ENCODE peak calls at places on chromosomes 5 and 9, in four cellular contexts. C is cardiac muscle cell, K is stomach, H is tibial artery. Z is an unnamed sample.

GRCh38 chr5:60597570-60597969 is 102.4 kb downstream of the DEPDC1B start:
- DNase-seq in K (no peak), C (no peak), H (no peak), Z (no peak)

GRCh38 chr9:126703330-126704156 is 89.8 kb downstream of the LMX1B start:
- DNase-seq in C (no peak), H (no peak), K (no peak), Z (no peak)

GRCh38 chr5:32520326-32520725 is 65.0 kb upstream of the SUB1 start:
- DNase-seq in C (no peak), K (no peak), H (no peak), Z (no peak)

GRCh38 chr9:132163457-132163875 is 1.6 kb downstream of the NTNG2 start:
- DNase-seq in C (peak; percentile 60), K (no peak), H (peak; percentile 30), Z (peak; percentile 52)

GRCh38 chr9:107755267-107755666 is 265.7 kb upstream of the KLF4 start:
- DNase-seq in C (no peak), H (no peak), K (no peak), Z (no peak)

GRCh38 chr5:7578056-7578455 is 182.1 kb downstream of the ADCY2 start:
- DNase-seq in H (no peak), C (no peak), K (no peak), Z (no peak)

GRCh38 chr5:180868960-180869359 is 7.9 kb upstream of the ZFP62 start:
- DNase-seq in C (peak; percentile 56), H (peak; percentile 89), K (peak; percentile 94), Z (peak; percentile 71)

GRCh38 chr5:93382188-93382587 is 198.8 kb downstream of the NR2F1-AS1 start:
- DNase-seq in K (no peak), H (no peak), C (no peak), Z (no peak)

GRCh38 chr5:143985832-143986485 is 174.0 kb downstream of the HMHB1 start:
- DNase-seq in H (no peak), C (no peak), K (no peak), Z (no peak)

GRCh38 chr9:109912082-109912581 is 132.1 kb downstream of the PALM2AKAP2 start:
- DNase-seq in K (no peak), H (no peak), C (no peak), Z (no peak)

GRCh38 chr5:65157906-65158603 is 323.7 kb downstream of the ADAMTS6 start:
- DNase-seq in K (no peak), H (no peak), C (no peak), Z (no peak)

GRCh38 chr5:80251636-80252035 is 4.2 kb downstream of the SERINC5 start:
- DNase-seq in H (no peak), C (no peak), K (no peak), Z (no peak)

GRCh38 chr5:127031863-127032232 is 1.5 kb upstream of the MARCHF3 start:
- DNase-seq in C (no peak), H (no peak), K (no peak), Z (no peak)

GRCh38 chr5:50839472-50839871 is 173.0 kb downstream of the PARP8 start:
- DNase-seq in K (no peak), H (no peak), C (no peak), Z (no peak)
- H3K36me3 ChIP-seq in K (peaks cover 65% of the 10 kb centered on the region), H (peaks cover 24% of the 10 kb centered on the region), C (peaks cover 7% of the 10 kb centered on the region), Z (no peaks in the 10 kb centered on the region)

DNA sequence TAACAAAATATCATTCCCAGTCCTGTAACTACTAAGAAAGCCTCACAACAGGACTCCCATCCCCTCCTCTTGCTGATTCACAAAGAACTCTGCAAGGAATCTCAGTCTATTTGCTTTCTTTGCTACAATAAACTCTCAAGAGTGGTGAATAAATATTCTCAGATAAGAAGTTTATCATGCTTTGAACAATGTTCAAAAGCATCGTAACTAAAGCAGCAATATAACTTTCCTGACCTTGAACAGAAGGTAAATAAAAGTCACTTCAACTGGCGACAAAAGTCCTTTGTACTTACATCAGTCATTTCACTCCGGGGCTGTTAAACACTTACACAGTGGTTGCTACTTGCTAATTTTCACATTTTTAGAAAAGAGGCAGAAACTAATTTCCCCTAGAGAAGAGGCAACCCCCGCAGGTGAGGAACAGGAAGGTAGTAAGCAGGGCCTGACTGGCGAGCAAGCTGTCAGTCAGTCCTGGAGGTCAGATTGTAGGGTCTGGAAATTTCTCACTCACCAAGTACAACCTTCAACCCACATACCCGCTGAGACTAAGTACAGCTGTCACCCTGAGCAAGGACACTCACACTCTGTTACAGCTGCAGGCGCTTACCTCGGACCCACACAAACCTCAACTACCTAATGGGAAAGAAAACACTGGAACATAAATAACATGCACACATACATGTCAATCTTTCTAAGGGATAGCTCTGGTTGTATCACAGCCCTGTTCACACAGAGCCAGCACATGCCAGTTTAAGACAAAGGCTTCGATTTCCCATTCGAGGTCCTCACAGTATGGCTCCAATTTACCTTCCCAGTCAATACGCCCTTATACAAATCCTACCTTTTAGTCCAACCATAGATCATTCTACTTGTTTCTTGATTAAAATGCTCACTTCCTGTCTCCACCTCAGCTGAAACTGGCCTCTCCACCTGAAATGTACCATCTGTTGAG is 104.6 kb upstream of the RETREG1 start:
- DNase-seq in C (peak; percentile 9), K (no peak), H (no peak), Z (no peak)
- H3K4me3 ChIP-seq in C (no peak overlapping the region), K (no peak overlapping the region), H (no peak overlapping the region), Z (no peak overlapping the region)

GRCh38 chr5:119613937-119614336 is 15.4 kb upstream of the FAM170A start:
- DNase-seq in C (no peak), K (no peak), H (no peak), Z (no peak)
- H3K9me3 ChIP-seq in C (no peaks in the 10 kb centered on the region), K (no peaks in the 10 kb centered on the region), H (no peaks in the 10 kb centered on the region), Z (no peaks in the 10 kb centered on the region)

GRCh38 chr5:176352116-176352878 is 9.3 kb downstream of the KIAA1191 start:
- DNase-seq in C (no peak), H (no peak), K (no peak), Z (no peak)
- H3K36me3 ChIP-seq in C (peaks cover 61% of the 10 kb centered on the region), H (peaks cover 43% of the 10 kb centered on the region), K (peaks cover 100% of the 10 kb centered on the region), Z (peaks cover 86% of the 10 kb centered on the region)